ENCODE peak calls at places on chromosomes 1 and 21, in five cellular contexts. D is left lung, H is tibial nerve, R is heart right ventricle, Y is HL-60. L is an unnamed sample.

GRCh38 chr1:103788377-103788776 is 38.7 kb downstream of the AMY1C start:
- DNase-seq in Y (no peak), D (no peak), R (no peak), H (no peak), L (no peak)

GRCh38 chr1:221087919-221088318 is 208.7 kb downstream of the HLX start:
- DNase-seq in Y (no peak), R (no peak), H (no peak), D (no peak), L (no peak)

GRCh38 chr1:225651376-225651871 is 1.5 kb downstream of the ENAH start:
- DNase-seq in H (no peak), R (no peak), Y (no peak), D (no peak), L (no peak)

GRCh38 chr1:221310180-221310579 is 430.9 kb downstream of the HLX start:
- DNase-seq in H (no peak), Y (no peak), D (no peak), R (no peak), L (peak)

GRCh38 chr1:218456449-218456848 is 111.3 kb downstream of the TGFB2 start:
- DNase-seq in H (no peak), Y (no peak), R (no peak), D (no peak), L (no peak)

GRCh38 chr1:151790940-151791651 is 796 bp upstream of the TDRKH start:
- DNase-seq in R (no peak), H (no peak), Y (no peak), D (peak), L (no peak)

GRCh38 chr1:233587958-233588799 is 25.7 kb upstream of the KCNK1 start:
- DNase-seq in H (no peak), Y (no peak), D (peak), R (no peak), L (no peak)

GRCh38 chr21:32423320-32423719 is 10.8 kb downstream of the EVA1C start:
- DNase-seq in Y (no peak), D (no peak), H (no peak), R (no peak), L (no peak)

GRCh38 chr21:43367296-43367695 is 59.6 kb downstream of the SIK1 start:
- DNase-seq in H (no peak), R (no peak), D (peak), Y (no peak), L (no peak)

GRCh38 chr1:210239295-210240155 is 6.9 kb downstream of the SERTAD4 start:
- DNase-seq in H (no peak), D (no peak), R (no peak), Y (no peak), L (no peak)

GRCh38 chr1:230555826-230556225 is 86.5 kb upstream of the COG2 start:
- DNase-seq in D (no peak), R (no peak), Y (no peak), H (no peak), L (no peak)

GRCh38 chr21:38819719-38820147 is 14.0 kb downstream of the ETS2 start:
- DNase-seq in H (no peak), R (no peak), Y (no peak), D (no peak), L (no peak)

GRCh38 chr1:12547586-12548225 is 70.3 kb downstream of the DHRS3 start:
- DNase-seq in D (peak), Y (no peak), H (no peak), R (no peak), L (no peak)

GRCh38 chr1:78649628-78650027 is at the start of gene IFI44:
- DNase-seq in H (peak), D (no peak), Y (no peak), R (peak), L (no peak)

GRCh38 chr1:9842781-9843575 is 19.2 kb upstream of the CLSTN1 start:
- DNase-seq in Y (no peak), R (no peak), D (no peak), H (no peak), L (no peak)

GRCh38 chr1:114997510-114997909 is 32.1 kb upstream of the TSHB start:
- DNase-seq in D (no peak), Y (no peak), R (no peak), H (no peak), L (no peak)

GRCh38 chr1:110673805-110674336 is 869 bp downstream of the KCNA3 start:
- DNase-seq in D (peak), Y (no peak), R (no peak), H (no peak), L (no peak)

GRCh38 chr1:197868751-197869501 is 33.5 kb upstream of the C1orf53 start:
- DNase-seq in Y (peak), R (peak), H (no peak), D (no peak), L (no peak)

GRCh38 chr1:60394436-60394835 is 320.9 kb upstream of the C1orf87 start:
- DNase-seq in R (no peak), H (no peak), Y (no peak), D (no peak), L (no peak)

GRCh38 chr21:44758781-44759627 is 42.6 kb downstream of the UBE2G2 start:
- DNase-seq in D (peak), H (no peak), Y (no peak), R (no peak), L (no peak)

GRCh38 chr1:167064622-167065021 is 25.6 kb downstream of the GPA33 start:
- DNase-seq in D (no peak), R (no peak), Y (no peak), H (no peak), L (no peak)

GRCh38 chr1:173871500-173871899 is 3.3 kb downstream of the ZBTB37 start:
- DNase-seq in D (no peak), Y (no peak), R (no peak), H (no peak), L (no peak)

DNA sequence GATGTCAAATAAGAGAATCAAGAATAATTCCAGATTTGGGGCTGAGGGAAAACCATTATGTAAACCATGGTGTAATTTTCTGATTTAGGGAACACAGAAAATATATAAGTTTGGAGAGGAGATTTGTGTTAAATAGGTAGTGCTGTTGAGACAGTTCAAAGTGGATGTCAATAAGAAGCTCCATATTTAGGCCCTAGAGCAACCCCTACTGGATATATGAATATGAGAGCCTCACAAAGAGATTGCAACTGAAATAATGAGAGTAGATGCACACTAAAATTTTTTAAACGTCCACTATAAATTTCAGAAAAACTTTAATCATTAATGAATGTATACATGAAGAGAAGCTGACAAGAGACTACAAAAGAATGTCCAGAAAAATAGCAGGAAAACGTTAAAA is 1447.8 kb upstream of the PRMT6 start:
- DNase-seq in H (no peak), R (no peak), D (no peak), Y (no peak), L (no peak)
- TF ChIP-seq CTCF in H (no peak), R (no peak), D (no peak), Y (no peak), L (peak)

GRCh38 chr1:199176713-199177112 is 537.9 kb downstream of the PTPRC start:
- DNase-seq in H (no peak), R (no peak), Y (no peak), D (no peak), L (no peak)
- TF ChIP-seq CTCF in H (no peak), R (no peak), Y (no peak), D (no peak), L (no peak)

GRCh38 chr1:61922950-61923480 is 180.7 kb downstream of the PATJ start:
- DNase-seq in R (no peak), D (no peak), Y (no peak), H (no peak), L (no peak)
- TF ChIP-seq CTCF in R (no peak), D (no peak), Y (no peak), H (no peak), L (no peak)

DNA sequence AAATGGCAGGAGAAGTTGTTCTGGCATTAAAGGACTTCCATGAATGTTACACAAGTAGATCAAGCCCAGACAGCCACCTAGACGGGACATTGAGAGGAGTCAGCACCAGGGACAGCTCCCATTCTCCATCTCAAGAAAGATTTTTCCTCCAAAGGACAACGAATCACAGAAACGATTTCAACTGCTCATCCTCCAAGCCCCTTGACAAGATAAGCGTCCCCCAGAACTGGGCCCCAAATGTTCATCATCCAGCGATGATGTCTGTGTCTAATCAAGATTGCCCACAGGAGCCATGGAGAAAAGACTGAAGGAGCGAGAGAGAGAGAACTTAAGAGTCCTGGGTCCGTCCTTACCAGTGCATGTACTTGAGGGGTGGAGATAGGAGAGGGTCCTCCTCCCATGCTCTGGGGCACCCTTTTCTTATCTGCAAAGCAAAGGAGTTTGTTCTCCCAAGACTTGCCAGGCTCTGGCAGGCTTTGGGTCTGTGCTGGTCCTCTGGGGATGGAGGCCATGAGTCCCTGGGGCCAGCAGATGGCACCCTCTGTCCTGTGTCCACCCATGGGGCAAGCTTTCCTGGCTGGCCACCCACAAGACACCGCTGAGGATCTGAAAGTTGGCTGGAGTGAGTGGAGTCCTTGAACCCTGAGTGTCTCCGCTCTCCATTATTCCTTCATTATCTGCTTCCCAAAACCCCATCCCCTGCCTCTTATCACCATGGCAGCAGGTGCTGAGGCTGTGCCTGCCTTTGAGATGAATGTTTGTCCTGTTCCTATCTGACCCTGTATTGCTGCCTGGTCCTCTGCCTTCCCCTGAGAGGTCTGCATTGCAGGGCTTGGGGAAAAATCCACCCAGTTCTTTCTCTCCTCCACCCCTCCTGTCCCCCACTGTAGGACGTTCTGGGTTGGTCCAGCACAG is 164.6 kb downstream of the ACTL8 start:
- DNase-seq in D (no peak), H (no peak), R (no peak), Y (peak), L (no peak)
- TF ChIP-seq CTCF in D (no peak), H (no peak), R (no peak), Y (no peak), L (peak)

DNA sequence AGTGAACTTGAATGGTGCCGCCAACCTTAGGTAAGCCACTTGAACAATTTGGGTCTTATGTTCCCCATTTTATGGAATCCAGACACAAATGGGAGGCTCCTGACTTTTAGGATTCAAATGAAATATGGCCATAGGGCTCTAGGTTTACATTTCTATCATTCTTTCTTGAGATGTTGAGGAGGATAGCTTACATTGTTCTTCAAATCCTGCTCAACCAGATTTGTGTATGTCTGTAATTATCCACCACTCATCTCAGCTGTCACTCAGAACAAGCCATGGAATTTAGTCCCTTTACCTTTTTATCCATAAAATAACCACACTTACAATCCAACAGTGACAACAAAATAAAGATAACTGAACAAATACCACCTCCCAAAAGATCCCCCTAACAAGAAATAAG is 682.9 kb upstream of the PTBP2 start:
- DNase-seq in D (no peak), H (no peak), R (no peak), Y (no peak), L (no peak)
- TF ChIP-seq CTCF in D (no peak), H (no peak), R (no peak), Y (no peak), L (no peak)

GRCh38 chr1:24960071-24960801 is 30.2 kb upstream of the RUNX3 start:
- DNase-seq in D (no peak), Y (peak), R (no peak), H (no peak), L (no peak)

GRCh38 chr1:24963943-24964677 is 34.0 kb upstream of the RUNX3 start:
- DNase-seq in H (no peak), Y (no peak), R (no peak), D (no peak), L (no peak)

GRCh38 chr1:24961334-24961733 is 31.3 kb upstream of the RUNX3 start:
- DNase-seq in Y (no peak), R (no peak), H (no peak), D (no peak), L (no peak)

GRCh38 chr1:24963099-24963872 is 33.2 kb upstream of the RUNX3 start:
- DNase-seq in Y (no peak), R (no peak), H (no peak), D (no peak), L (no peak)

GRCh38 chr1:24961961-24962861 is 32.1 kb upstream of the RUNX3 start:
- DNase-seq in Y (no peak), D (no peak), H (no peak), R (no peak), L (no peak)
- TF ChIP-seq CTCF in Y (no peak), D (no peak), H (no peak), R (no peak), L (no peak)

GRCh38 chr1:201982923-201983805 is 716 bp downstream of the RNPEP start:
- DNase-seq in H (peak), R (peak), Y (peak), D (peak), L (peak)
- TF ChIP-seq CTCF in H (peak), R (peak), Y (no peak), D (peak), L (peak)

GRCh38 chr1:5394111-5394510 is 598.1 kb downstream of the NPHP4 start:
- DNase-seq in R (no peak), Y (no peak), H (no peak), D (no peak), L (no peak)
- TF ChIP-seq CTCF in R (no peak), Y (no peak), H (no peak), D (no peak), L (no peak)

DNA sequence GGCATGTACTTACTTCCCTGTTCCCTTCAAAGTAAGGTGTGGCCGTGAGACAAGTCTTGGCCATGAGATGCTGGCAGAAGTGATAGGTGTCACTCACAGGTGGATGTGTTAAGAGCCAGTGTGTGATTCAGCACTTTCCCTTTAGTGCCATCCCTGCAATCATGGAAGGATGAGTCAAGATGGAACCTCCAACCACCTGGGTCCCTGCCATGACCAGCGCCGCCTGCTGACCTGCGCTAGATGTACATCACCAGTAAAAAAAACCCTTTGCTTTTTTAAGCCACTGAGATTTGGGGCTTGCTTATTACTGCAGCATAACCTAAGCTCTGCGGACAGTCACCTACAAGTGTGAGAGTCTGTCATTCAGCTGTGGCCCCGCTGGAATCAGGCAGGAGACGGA is 71.7 kb downstream of the TOMM20 start:
- DNase-seq in R (no peak), Y (no peak), H (no peak), D (no peak), L (no peak)
- TF ChIP-seq CTCF in R (no peak), Y (no peak), H (no peak), D (no peak), L (no peak)